ENCODE peak calls at places on chromosomes 7 and 10, in eight cellular contexts. O, K, J, V, I, U, X and E are unnamed samples.

GRCh38 chr7:101817031-101817929 is at the start of gene CUX1:
- DNase-seq in O (peak), K (no peak), J (no peak), V (peak), I (peak), U (peak), X (no peak), E (peak)

GRCh38 chr7:16804674-16805439 is at the start of gene AGR2:
- DNase-seq in O (no peak), K (no peak), J (peak), V (no peak), I (no peak), U (no peak), X (no peak), E (no peak)

GRCh38 chr7:17646181-17646956 is 293.9 kb downstream of the SNX13 start:
- DNase-seq in O (peak), K (no peak), J (no peak), V (no peak), I (no peak), U (no peak), X (peak), E (peak)

GRCh38 chr10:78476156-78476555 is 442.5 kb downstream of the RPS24 start:
- DNase-seq in O (no peak), K (no peak), J (no peak), V (no peak), I (no peak), U (no peak), X (no peak), E (no peak)

GRCh38 chr10:83863283-83863966 is 275.9 kb upstream of the GHITM start:
- DNase-seq in O (no peak), K (no peak), J (no peak), V (no peak), I (no peak), U (no peak), X (no peak), E (no peak)

GRCh38 chr7:87876759-87877234 is 504 bp downstream of the DBF4 start:
- DNase-seq in O (peak), K (peak), J (peak), V (peak), I (peak), U (peak), X (peak), E (peak)

GRCh38 chr7:24826662-24827020 is 69.4 kb upstream of the GSDME start:
- DNase-seq in O (peak), K (no peak), J (no peak), V (no peak), I (no peak), U (no peak), X (no peak), E (no peak)

GRCh38 chr10:82463614-82464013 is 588.6 kb downstream of the NRG3 start:
- DNase-seq in O (no peak), K (no peak), J (no peak), V (no peak), I (no peak), U (no peak), X (no peak), E (no peak)

GRCh38 chr7:23026164-23026563 is 12.2 kb upstream of the HYCC1 start:
- DNase-seq in O (no peak), K (no peak), J (no peak), V (no peak), I (no peak), U (no peak), X (no peak), E (no peak)

GRCh38 chr7:40300146-40300655 is 165.4 kb downstream of the SUGCT start:
- DNase-seq in O (no peak), K (no peak), J (no peak), V (no peak), I (no peak), U (no peak), X (no peak), E (no peak)

GRCh38 chr10:36675458-36675880 is 449.9 kb upstream of the ANKRD30A start:
- DNase-seq in O (peak), K (peak), J (no peak), V (no peak), I (no peak), U (no peak), X (no peak), E (no peak)

GRCh38 chr7:35544028-35544742 is 150.8 kb downstream of the HERPUD2 start:
- DNase-seq in O (no peak), K (no peak), J (no peak), V (no peak), I (no peak), U (no peak), X (no peak), E (no peak)

GRCh38 chr7:22359156-22359697 is 2.3 kb upstream of the RAPGEF5 start:
- DNase-seq in O (no peak), K (no peak), J (no peak), V (no peak), I (no peak), U (no peak), X (no peak), E (no peak)

GRCh38 chr7:5610500-5611186 is 170.8 kb downstream of the RNF216 start:
- DNase-seq in O (no peak), K (no peak), J (no peak), V (no peak), I (no peak), U (no peak), X (no peak), E (peak)

GRCh38 chr7:76002139-76002538 is 7.7 kb upstream of the TMEM120A start:
- DNase-seq in O (no peak), K (no peak), J (no peak), V (no peak), I (no peak), U (no peak), X (no peak), E (no peak)

GRCh38 chr10:95257849-95258248 is 33.0 kb downstream of the PDLIM1 start:
- DNase-seq in O (no peak), K (no peak), J (no peak), V (no peak), I (no peak), U (no peak), X (no peak), E (no peak)

GRCh38 chr7:150994141-150994837 is 3.5 kb downstream of the NOS3 start:
- DNase-seq in O (no peak), K (no peak), J (no peak), V (peak), I (no peak), U (no peak), X (no peak), E (peak)

GRCh38 chr7:22563621-22564241 is 63.7 kb upstream of the STEAP1B start:
- DNase-seq in O (peak), K (no peak), J (no peak), V (peak), I (no peak), U (no peak), X (no peak), E (no peak)

GRCh38 chr7:26658080-26658697 is 206.2 kb downstream of the SKAP2 start:
- DNase-seq in O (no peak), K (no peak), J (no peak), V (no peak), I (no peak), U (peak), X (no peak), E (no peak)

GRCh38 chr7:94195813-94196212 is 191.7 kb upstream of the BET1 start:
- DNase-seq in O (peak), K (no peak), J (no peak), V (no peak), I (no peak), U (no peak), X (no peak), E (no peak)

GRCh38 chr7:101696-102376 is 90.5 kb upstream of the FAM20C start:
- DNase-seq in O (peak), K (peak), J (no peak), V (peak), I (no peak), U (no peak), X (no peak), E (no peak)

GRCh38 chr10:92240289-92241157 is 50.4 kb downstream of the CPEB3 start:
- DNase-seq in O (peak), K (no peak), J (peak), V (peak), I (no peak), U (peak), X (peak), E (peak)

GRCh38 chr7:104772405-104772821 is 241.6 kb upstream of the KMT2E start:
- DNase-seq in O (no peak), K (no peak), J (no peak), V (peak), I (no peak), U (no peak), X (no peak), E (peak)

GRCh38 chr7:137820156-137820555 is 26.6 kb downstream of the DGKI start:
- DNase-seq in O (no peak), K (no peak), J (no peak), V (peak), I (no peak), U (no peak), X (no peak), E (no peak)

GRCh38 chr10:26574783-26575182 is 122.7 kb upstream of the PDSS1 start:
- DNase-seq in O (no peak), K (no peak), J (no peak), V (no peak), I (no peak), U (no peak), X (no peak), E (no peak)

GRCh38 chr7:148264933-148265557 is 325.5 kb upstream of the C7orf33 start:
- DNase-seq in O (peak), K (no peak), J (peak), V (peak), I (no peak), U (no peak), X (peak), E (peak)

GRCh38 chr7:55534262-55534915 is 37.9 kb downstream of the VOPP1 start:
- DNase-seq in O (peak), K (no peak), J (no peak), V (no peak), I (peak), U (no peak), X (no peak), E (peak)

GRCh38 chr7:105156731-105157130 is 142.7 kb downstream of the KMT2E start:
- DNase-seq in O (no peak), K (no peak), J (no peak), V (no peak), I (no peak), U (no peak), X (peak), E (no peak)

GRCh38 chr10:98384531-98385133 is 30.4 kb downstream of the PYROXD2 start:
- DNase-seq in O (no peak), K (no peak), J (no peak), V (peak), I (no peak), U (no peak), X (no peak), E (no peak)